ENCODE peak calls at places on chromosomes 12 and 14, in nine cellular contexts. Y, U, O, L, A, E, C, G and J are unnamed samples.

GRCh38 chr14:70782361-70782760 is 27.0 kb downstream of the MAP3K9 start:
- DNase-seq in Y (no peak), G (no peak), E (no peak), A (no peak), L (peak), C (no peak), U (no peak), O (no peak), J (peak)

GRCh38 chr12:104652910-104653309 is 196.2 kb downstream of the CHST11 start:
- DNase-seq in U (no peak), A (no peak), E (no peak), Y (no peak), L (no peak), C (no peak), O (no peak), G (no peak), J (no peak)

GRCh38 chr12:130162771-130163460 is 652 bp downstream of the FZD10 start:
- DNase-seq in L (no peak), A (no peak), O (no peak), C (no peak), U (no peak), E (no peak), G (no peak), Y (no peak), J (no peak)

GRCh38 chr12:54009171-54010052 is 627 bp downstream of the HOXC8 start:
- DNase-seq in C (no peak), O (peak), Y (no peak), A (peak), U (no peak), E (no peak), G (no peak), L (no peak), J (peak)

GRCh38 chr12:21828111-21828775 is 53.7 kb upstream of the KCNJ8 start:
- DNase-seq in A (no peak), U (no peak), L (no peak), E (no peak), C (no peak), Y (no peak), G (no peak), O (no peak), J (no peak)

GRCh38 chr12:108852674-108853073 is 4.7 kb downstream of the SSH1 start:
- DNase-seq in U (no peak), Y (no peak), L (no peak), A (peak), E (no peak), O (no peak), C (no peak), G (no peak), J (no peak)

GRCh38 chr14:31194095-31194494 is 13.5 kb downstream of the HECTD1 start:
- DNase-seq in C (no peak), O (no peak), E (no peak), L (no peak), A (no peak), U (no peak), Y (no peak), G (no peak), J (no peak)

GRCh38 chr14:35406811-35407630 is 2.5 kb upstream of the NFKBIA start:
- DNase-seq in O (peak), A (peak), Y (no peak), C (no peak), E (no peak), G (no peak), U (no peak), L (no peak), J (peak)

GRCh38 chr14:102225386-102225785 is 79.6 kb downstream of the MOK start:
- DNase-seq in Y (no peak), A (no peak), G (no peak), O (no peak), U (no peak), C (no peak), L (no peak), E (no peak), J (no peak)

GRCh38 chr14:65794674-65795279 is 382.2 kb downstream of the FUT8 start:
- DNase-seq in Y (no peak), U (no peak), O (no peak), G (no peak), C (no peak), E (no peak), A (no peak), L (no peak), J (no peak)

GRCh38 chr14:105581551-105582341 is 55.4 kb downstream of the TMEM121 start:
- DNase-seq in A (no peak), Y (no peak), O (no peak), U (no peak), L (no peak), E (no peak), G (peak), C (peak), J (no peak)

GRCh38 chr12:47382305-47382704 is 302.5 kb upstream of the AMIGO2 start:
- DNase-seq in G (no peak), C (no peak), Y (no peak), U (no peak), L (no peak), O (no peak), A (no peak), E (no peak), J (no peak)
- TF ChIP-seq CTCF in G (no peak), C (no peak), Y (no peak), U (no peak), L (no peak), O (no peak), A (no peak), E (no peak), J (no peak)

GRCh38 chr14:67269338-67270060 is 28.3 kb downstream of the PALS1 start:
- DNase-seq in E (no peak), C (no peak), O (peak), G (no peak), A (peak), Y (peak), L (peak), U (no peak), J (no peak)

GRCh38 chr14:67267929-67268328 is 26.7 kb downstream of the PALS1 start:
- DNase-seq in E (no peak), U (no peak), G (no peak), O (no peak), A (no peak), L (no peak), C (no peak), Y (no peak), J (no peak)

GRCh38 chr14:67270933-67271332 is 29.7 kb downstream of the PALS1 start:
- DNase-seq in G (no peak), L (no peak), Y (no peak), C (no peak), O (no peak), E (no peak), U (no peak), A (no peak), J (no peak)

GRCh38 chr14:67270354-67270753 is 29.1 kb downstream of the PALS1 start:
- DNase-seq in L (no peak), A (no peak), U (no peak), C (no peak), G (no peak), O (no peak), Y (no peak), E (no peak), J (no peak)

DNA sequence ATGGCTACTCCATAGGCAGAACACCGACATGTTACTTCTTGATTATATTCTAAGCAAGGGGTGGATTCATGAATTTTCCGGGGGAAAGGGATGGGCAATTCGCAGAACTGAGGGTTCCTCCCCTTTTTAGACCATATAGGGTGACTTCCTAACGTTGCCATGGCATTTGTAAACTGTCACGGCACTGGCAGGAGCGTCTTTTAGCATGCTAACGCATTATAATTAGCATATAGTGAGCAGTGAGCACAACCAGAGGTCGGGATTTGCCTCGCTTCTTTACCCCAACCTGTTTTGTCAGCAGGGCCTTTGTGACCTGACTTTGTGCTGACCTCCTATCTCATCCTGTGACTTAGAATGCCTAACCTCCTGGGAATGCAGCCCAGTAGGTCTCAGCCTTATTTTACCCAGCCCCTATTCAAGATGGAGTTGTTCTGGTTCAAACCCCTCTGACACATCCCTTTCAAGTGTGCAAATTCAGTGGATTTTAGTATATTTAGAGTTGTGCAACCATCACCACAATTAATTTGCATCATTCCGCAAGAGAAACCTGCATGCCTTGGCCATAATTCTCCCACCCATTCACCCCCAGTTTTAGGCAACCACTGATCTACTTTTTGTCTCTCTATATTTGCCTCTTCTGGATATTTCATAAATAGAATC is 27.4 kb downstream of the PALS1 start:
- DNase-seq in E (no peak), C (no peak), L (no peak), U (no peak), G (no peak), O (peak), Y (peak), A (no peak), J (peak)
- H3K4me3 ChIP-seq in E (no peak), C (peak), L (no peak), U (no peak), G (no peak), O (peak), Y (peak), A (peak), J (no peak)

GRCh38 chr12:57894577-57895292 is 46.6 kb upstream of the ATP23 start:
- DNase-seq in G (no peak), E (no peak), U (no peak), A (no peak), C (no peak), L (no peak), Y (no peak), O (no peak), J (no peak)

GRCh38 chr12:57897296-57897974 is 43.9 kb upstream of the ATP23 start:
- DNase-seq in E (no peak), O (no peak), Y (no peak), A (no peak), U (no peak), L (no peak), C (no peak), G (no peak), J (no peak)

GRCh38 chr12:57896437-57897201 is 44.7 kb upstream of the ATP23 start:
- DNase-seq in A (peak), O (peak), L (no peak), U (peak), C (peak), Y (peak), E (peak), G (peak), J (peak)

GRCh38 chr12:57895337-57896138 is 45.8 kb upstream of the ATP23 start:
- DNase-seq in L (no peak), A (peak), G (no peak), E (no peak), O (no peak), C (no peak), U (no peak), Y (no peak), J (no peak)

GRCh38 chr12:57896139-57896436 is 45.3 kb upstream of the ATP23 start:
- DNase-seq in L (no peak), G (no peak), E (no peak), C (no peak), A (peak), Y (no peak), O (peak), U (no peak), J (no peak)
- TF ChIP-seq CTCF in L (peak), G (no peak), E (no peak), C (no peak), A (no peak), Y (no peak), O (no peak), U (no peak), J (no peak)

GRCh38 chr12:19410639-19411184 is 28.6 kb upstream of the AEBP2 start:
- DNase-seq in A (no peak), G (no peak), L (no peak), E (no peak), C (no peak), Y (no peak), U (no peak), O (no peak), J (no peak)
- H3K4me3 ChIP-seq in A (no peak), G (no peak), L (no peak), E (no peak), C (no peak), Y (no peak), U (no peak), O (no peak), J (no peak)

DNA sequence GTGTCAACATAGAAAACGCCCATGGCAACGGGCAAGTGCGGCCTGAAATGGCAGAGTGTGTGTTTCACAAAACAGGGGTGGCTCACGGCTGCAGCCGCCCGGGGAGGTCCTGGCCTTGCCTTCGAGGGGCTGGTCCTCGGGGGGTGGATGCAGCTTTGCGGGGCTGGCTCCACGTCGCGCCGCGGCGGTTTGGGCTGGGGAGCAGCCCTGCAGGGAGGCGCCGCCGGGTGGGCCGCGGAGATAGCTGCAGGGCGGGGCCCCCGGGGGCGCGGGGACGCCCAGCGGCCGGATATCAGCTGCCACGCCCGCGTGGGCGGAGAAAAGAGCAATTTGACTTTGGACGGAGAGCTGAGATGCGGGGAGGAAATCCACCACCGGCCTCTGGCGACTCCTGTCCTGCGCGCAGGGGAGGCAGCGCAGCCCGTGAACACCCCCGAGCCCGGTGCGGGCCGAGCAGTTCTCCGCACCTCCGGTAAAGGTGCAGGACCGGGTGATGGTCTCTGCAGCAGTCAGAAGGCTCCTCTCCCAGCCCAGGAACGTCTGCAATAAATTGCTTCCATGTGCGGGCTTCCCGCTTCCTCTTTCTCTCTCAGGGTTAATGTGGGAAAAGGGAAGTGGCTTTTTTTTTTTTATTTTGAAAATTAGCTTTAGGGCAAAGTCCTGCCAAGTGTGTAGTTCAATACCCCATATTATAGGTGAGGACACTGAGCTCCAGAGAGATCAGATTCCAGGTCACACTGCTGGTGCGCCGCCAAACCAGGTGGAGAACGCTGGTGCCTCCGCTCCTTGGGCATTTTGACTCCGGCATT is 110.5 kb downstream of the ARF6 start:
- DNase-seq in Y (peak), O (peak), E (peak), G (peak), A (peak), U (peak), C (peak), L (no peak), J (peak)
- TF ChIP-seq CTCF in Y (peak), O (no peak), E (peak), G (no peak), A (peak), U (peak), C (no peak), L (no peak), J (no peak)